ENCODE peak calls at places on chromosome 3, in seven cellular contexts. One of them, this sample, is unnamed.

GRCh38 chr3:42519568-42519962 is 17.1 kb downstream of the VIPR1 start:
- DNase-seq in GM12878: no peak
- DNase-seq in breast epithelium: no peak
- DNase-seq in adrenal gland: no peak
- DNase-seq in H54: no peak
- DNase-seq in tibial nerve: no peak
- DNase-seq in sigmoid colon: no peak
- DNase-seq in this sample: no peak

GRCh38 chr3:143078883-143079282 is 40.7 kb upstream of the CHST2 start:
- DNase-seq in adrenal gland: no peak
- DNase-seq in breast epithelium: no peak
- DNase-seq in tibial nerve: no peak
- DNase-seq in H54: peak
- DNase-seq in GM12878: no peak
- DNase-seq in sigmoid colon: no peak
- DNase-seq in this sample: no peak

GRCh38 chr3:174498638-174499037 is 360.5 kb upstream of the NAALADL2 start:
- DNase-seq in H54: no peak
- DNase-seq in GM12878: no peak
- DNase-seq in adrenal gland: no peak
- DNase-seq in tibial nerve: no peak
- DNase-seq in breast epithelium: no peak
- DNase-seq in sigmoid colon: no peak
- DNase-seq in this sample: no peak

GRCh38 chr3:171307988-171308387 is 152.2 kb downstream of the TNIK start:
- DNase-seq in H54: no peak
- DNase-seq in adrenal gland: no peak
- DNase-seq in tibial nerve: no peak
- DNase-seq in GM12878: no peak
- DNase-seq in sigmoid colon: no peak
- DNase-seq in breast epithelium: no peak
- DNase-seq in this sample: no peak

GRCh38 chr3:18655827-18656226 is 230.7 kb upstream of the SATB1 start:
- DNase-seq in sigmoid colon: no peak
- DNase-seq in GM12878: no peak
- DNase-seq in tibial nerve: no peak
- DNase-seq in H54: no peak
- DNase-seq in breast epithelium: no peak
- DNase-seq in adrenal gland: no peak
- DNase-seq in this sample: no peak

GRCh38 chr3:45574067-45574494 is 20.5 kb upstream of the LIMD1 start:
- DNase-seq in GM12878: no peak
- DNase-seq in tibial nerve: no peak
- DNase-seq in adrenal gland: no peak
- DNase-seq in breast epithelium: no peak
- DNase-seq in sigmoid colon: peak
- DNase-seq in H54: no peak
- DNase-seq in this sample: peak

GRCh38 chr3:118641608-118642007 is 393.0 kb downstream of the IGSF11 start:
- DNase-seq in tibial nerve: no peak
- DNase-seq in sigmoid colon: no peak
- DNase-seq in H54: no peak
- DNase-seq in GM12878: no peak
- DNase-seq in breast epithelium: no peak
- DNase-seq in adrenal gland: no peak
- DNase-seq in this sample: no peak

GRCh38 chr3:16335772-16336621 is 71.0 kb downstream of the OXNAD1 start:
- DNase-seq in tibial nerve: no peak
- DNase-seq in H54: no peak
- DNase-seq in adrenal gland: no peak
- DNase-seq in sigmoid colon: no peak
- DNase-seq in GM12878: no peak
- DNase-seq in breast epithelium: no peak
- DNase-seq in this sample: no peak

GRCh38 chr3:178982138-178982537 is 89.5 kb downstream of the ZMAT3 start:
- DNase-seq in adrenal gland: no peak
- DNase-seq in GM12878: no peak
- DNase-seq in tibial nerve: no peak
- DNase-seq in breast epithelium: no peak
- DNase-seq in sigmoid colon: no peak
- DNase-seq in H54: no peak
- DNase-seq in this sample: no peak

GRCh38 chr3:181555681-181556080 is 156.0 kb upstream of the SOX2 start:
- DNase-seq in tibial nerve: no peak
- DNase-seq in H54: no peak
- DNase-seq in adrenal gland: no peak
- DNase-seq in sigmoid colon: no peak
- DNase-seq in breast epithelium: no peak
- DNase-seq in GM12878: no peak
- DNase-seq in this sample: no peak

GRCh38 chr3:45640091-45640507 is 45.5 kb downstream of the LIMD1 start:
- DNase-seq in GM12878: no peak
- DNase-seq in breast epithelium: no peak
- DNase-seq in H54: no peak
- DNase-seq in tibial nerve: no peak
- DNase-seq in sigmoid colon: no peak
- DNase-seq in adrenal gland: no peak
- DNase-seq in this sample: peak

GRCh38 chr3:189099031-189099471 is 72.7 kb upstream of the TPRG1 start:
- DNase-seq in tibial nerve: peak
- DNase-seq in sigmoid colon: peak
- DNase-seq in H54: no peak
- DNase-seq in breast epithelium: peak
- DNase-seq in adrenal gland: peak
- DNase-seq in GM12878: no peak
- DNase-seq in this sample: no peak

GRCh38 chr3:178263236-178263916 is 272.9 kb upstream of the KCNMB2 start:
- DNase-seq in tibial nerve: no peak
- DNase-seq in GM12878: no peak
- DNase-seq in H54: no peak
- DNase-seq in breast epithelium: no peak
- DNase-seq in adrenal gland: no peak
- DNase-seq in sigmoid colon: no peak
- DNase-seq in this sample: no peak

DNA sequence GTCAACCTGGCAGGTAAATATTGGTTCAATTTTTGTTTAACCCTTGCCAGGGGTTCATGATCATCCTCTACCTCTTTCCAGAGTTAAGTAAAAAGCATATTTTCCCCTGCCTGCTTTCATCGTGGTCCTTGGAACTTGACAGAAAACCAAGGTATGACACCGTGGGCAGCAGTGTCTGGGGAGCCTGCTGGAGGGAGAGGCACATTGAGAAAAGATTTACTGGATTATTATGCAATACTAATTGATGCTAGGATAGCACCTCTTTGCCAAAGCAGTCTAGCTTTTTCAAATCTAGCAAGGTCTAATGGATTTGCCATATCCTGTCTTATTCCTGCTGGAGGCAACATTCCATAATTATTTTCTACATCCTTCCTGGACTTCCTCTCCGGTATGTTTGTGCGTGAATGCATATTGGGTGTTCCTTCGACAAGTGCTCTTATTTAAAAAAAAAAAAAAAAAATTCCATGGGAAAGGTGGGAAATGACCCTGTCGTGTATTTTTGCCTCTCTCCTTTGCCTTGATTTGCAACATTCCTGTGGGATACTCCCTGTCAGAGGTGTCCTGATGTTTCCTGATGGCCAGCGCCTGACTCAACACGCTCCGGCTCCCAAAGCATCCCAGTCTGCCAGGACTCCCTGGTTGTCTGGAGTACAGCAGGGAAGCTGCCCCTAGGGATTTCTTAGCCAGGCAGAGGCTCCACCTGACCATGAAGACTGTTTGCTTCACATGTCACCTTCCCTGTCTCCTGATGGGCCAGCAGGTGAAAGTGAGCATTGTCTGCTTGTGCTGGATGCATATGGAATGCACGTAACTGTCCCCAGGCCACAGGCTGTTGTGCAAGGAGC is 6.3 kb downstream of the BHLHE40 start:
- DNase-seq in breast epithelium: peak
- DNase-seq in H54: no peak
- DNase-seq in adrenal gland: peak
- DNase-seq in sigmoid colon: no peak
- DNase-seq in tibial nerve: no peak
- DNase-seq in GM12878: no peak
- DNase-seq in this sample: no peak
- TF ChIP-seq POLR2A in breast epithelium: no peak
- TF ChIP-seq POLR2A in H54: peak
- TF ChIP-seq POLR2A in adrenal gland: no peak
- TF ChIP-seq POLR2A in sigmoid colon: no peak
- TF ChIP-seq POLR2A in tibial nerve: no peak
- TF ChIP-seq POLR2A in GM12878: peak
- TF ChIP-seq POLR2A in this sample: peak

GRCh38 chr3:100708989-100709839 is at the start of gene TFG:
- DNase-seq in sigmoid colon: peak
- DNase-seq in H54: peak
- DNase-seq in adrenal gland: peak
- DNase-seq in tibial nerve: peak
- DNase-seq in GM12878: peak
- DNase-seq in breast epithelium: peak
- DNase-seq in this sample: peak
- TF ChIP-seq POLR2A in sigmoid colon: peak
- TF ChIP-seq POLR2A in H54: peak
- TF ChIP-seq POLR2A in adrenal gland: peak
- TF ChIP-seq POLR2A in tibial nerve: peak
- TF ChIP-seq POLR2A in GM12878: peak
- TF ChIP-seq POLR2A in breast epithelium: peak
- TF ChIP-seq POLR2A in this sample: peak

DNA sequence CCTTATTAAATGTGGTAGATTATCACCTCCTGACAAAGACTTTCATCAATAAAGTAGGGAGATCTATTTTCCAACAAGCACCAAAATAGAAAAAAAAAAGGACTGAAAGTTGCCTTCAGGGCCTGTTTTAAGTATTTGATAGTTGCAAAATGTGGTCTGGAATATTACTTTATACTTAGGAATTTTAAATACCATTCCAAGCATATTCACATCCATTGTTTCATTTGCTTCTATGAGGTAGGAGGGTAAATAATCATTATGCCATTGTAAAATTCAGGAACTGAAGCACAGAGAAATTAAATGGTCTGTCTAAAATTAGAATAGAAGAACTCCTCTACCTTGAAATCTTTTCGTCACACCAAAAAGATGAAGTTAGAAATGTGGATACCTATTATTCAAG is 110.0 kb downstream of the TMCC1 start:
- DNase-seq in sigmoid colon: no peak
- DNase-seq in adrenal gland: no peak
- DNase-seq in tibial nerve: no peak
- DNase-seq in breast epithelium: no peak
- DNase-seq in GM12878: no peak
- DNase-seq in H54: no peak
- DNase-seq in this sample: no peak
- TF ChIP-seq POLR2A in sigmoid colon: no peak
- TF ChIP-seq POLR2A in adrenal gland: no peak
- TF ChIP-seq POLR2A in tibial nerve: no peak
- TF ChIP-seq POLR2A in breast epithelium: no peak
- TF ChIP-seq POLR2A in GM12878: no peak
- TF ChIP-seq POLR2A in H54: no peak
- TF ChIP-seq POLR2A in this sample: no peak

GRCh38 chr3:12840591-12841084 is 727 bp downstream of the RPL32 start:
- DNase-seq in GM12878: no peak
- DNase-seq in breast epithelium: no peak
- DNase-seq in adrenal gland: no peak
- DNase-seq in H54: no peak
- DNase-seq in tibial nerve: no peak
- DNase-seq in sigmoid colon: no peak
- DNase-seq in this sample: no peak

GRCh38 chr3:12841085-12841969 is at the start of gene RPL32:
- DNase-seq in sigmoid colon: peak
- DNase-seq in adrenal gland: peak
- DNase-seq in GM12878: peak
- DNase-seq in breast epithelium: peak
- DNase-seq in H54: peak
- DNase-seq in tibial nerve: peak
- DNase-seq in this sample: peak

GRCh38 chr3:12835005-12835665 is 6.2 kb downstream of the RPL32 start:
- DNase-seq in adrenal gland: no peak
- DNase-seq in breast epithelium: no peak
- DNase-seq in H54: no peak
- DNase-seq in sigmoid colon: no peak
- DNase-seq in tibial nerve: no peak
- DNase-seq in GM12878: no peak
- DNase-seq in this sample: no peak

GRCh38 chr3:12838179-12838965 is 3.0 kb downstream of the RPL32 start:
- DNase-seq in H54: no peak
- DNase-seq in sigmoid colon: no peak
- DNase-seq in tibial nerve: no peak
- DNase-seq in GM12878: no peak
- DNase-seq in adrenal gland: no peak
- DNase-seq in breast epithelium: no peak
- DNase-seq in this sample: no peak

GRCh38 chr3:12837295-12837986 is 3.9 kb downstream of the RPL32 start:
- DNase-seq in breast epithelium: no peak
- DNase-seq in adrenal gland: no peak
- DNase-seq in tibial nerve: no peak
- DNase-seq in GM12878: no peak
- DNase-seq in sigmoid colon: no peak
- DNase-seq in H54: no peak
- DNase-seq in this sample: no peak
- TF ChIP-seq POLR2A in breast epithelium: no peak
- TF ChIP-seq POLR2A in adrenal gland: no peak
- TF ChIP-seq POLR2A in tibial nerve: no peak
- TF ChIP-seq POLR2A in GM12878: no peak
- TF ChIP-seq POLR2A in sigmoid colon: no peak
- TF ChIP-seq POLR2A in H54: no peak
- TF ChIP-seq POLR2A in this sample: no peak

GRCh38 chr3:195162033-195162669 is 108.8 kb downstream of the XXYLT1 start:
- DNase-seq in H54: no peak
- DNase-seq in tibial nerve: no peak
- DNase-seq in adrenal gland: peak
- DNase-seq in GM12878: no peak
- DNase-seq in breast epithelium: no peak
- DNase-seq in sigmoid colon: no peak
- DNase-seq in this sample: peak
- TF ChIP-seq POLR2A in H54: no peak
- TF ChIP-seq POLR2A in tibial nerve: no peak
- TF ChIP-seq POLR2A in adrenal gland: peak
- TF ChIP-seq POLR2A in GM12878: peak
- TF ChIP-seq POLR2A in breast epithelium: no peak
- TF ChIP-seq POLR2A in sigmoid colon: no peak
- TF ChIP-seq POLR2A in this sample: no peak

GRCh38 chr3:52782412-52783210 is 5.2 kb downstream of the ITIH1 start:
- DNase-seq in adrenal gland: no peak
- DNase-seq in sigmoid colon: peak
- DNase-seq in breast epithelium: peak
- DNase-seq in tibial nerve: no peak
- DNase-seq in H54: no peak
- DNase-seq in GM12878: no peak
- DNase-seq in this sample: no peak
- TF ChIP-seq POLR2A in adrenal gland: no peak
- TF ChIP-seq POLR2A in sigmoid colon: no peak
- TF ChIP-seq POLR2A in breast epithelium: no peak
- TF ChIP-seq POLR2A in tibial nerve: no peak
- TF ChIP-seq POLR2A in H54: no peak
- TF ChIP-seq POLR2A in GM12878: no peak
- TF ChIP-seq POLR2A in this sample: no peak

This sample was measured in erythroblast.